ENCODE peak calls at places on chromosomes 16 and 17, in nine cellular contexts. One of them, this sample, is unnamed.
A peak's percentile ranks its signal among the peaks of the same experiment; 100 is the strongest.

GRCh38 chr16:64240586-64240985 is 881.3 kb downstream of the CDH11 start:
- DNase-seq in AG10803: peak; percentile 62
- DNase-seq in GM19239: no peak
- DNase-seq in iPS-NIHi11: no peak
- DNase-seq in RWPE1: no peak
- DNase-seq in NCI-H524: no peak
- DNase-seq in cortex of kidney: no peak
- DNase-seq in stimulated activated CD4-positive, alpha-beta T cell treated with anti-CD3 and anti-CD28 coated beads, Interleukin-1b, Interleukin-23, amount 100 ng/mL, for 4 hours: no peak
- DNase-seq in progenitor cell of endocrine pancreas: no peak
- DNase-seq in this sample: no peak

GRCh38 chr17:9472541-9472940 is 103.1 kb downstream of the STX8 start:
- DNase-seq in AG10803: peak; percentile 39
- DNase-seq in GM19239: no peak
- DNase-seq in iPS-NIHi11: no peak
- DNase-seq in RWPE1: no peak
- DNase-seq in NCI-H524: no peak
- DNase-seq in cortex of kidney: no peak
- DNase-seq in stimulated activated CD4-positive, alpha-beta T cell treated with anti-CD3 and anti-CD28 coated beads, Interleukin-1b, Interleukin-23, amount 100 ng/mL, for 4 hours: no peak
- DNase-seq in progenitor cell of endocrine pancreas: no peak
- DNase-seq in this sample: no peak

GRCh38 chr16:72015124-72015523 is 6.6 kb downstream of the DHODH start:
- DNase-seq in AG10803: no peak
- DNase-seq in GM19239: no peak
- DNase-seq in iPS-NIHi11: no peak
- DNase-seq in RWPE1: no peak
- DNase-seq in NCI-H524: no peak
- DNase-seq in cortex of kidney: no peak
- DNase-seq in stimulated activated CD4-positive, alpha-beta T cell treated with anti-CD3 and anti-CD28 coated beads, Interleukin-1b, Interleukin-23, amount 100 ng/mL, for 4 hours: no peak
- DNase-seq in progenitor cell of endocrine pancreas: no peak
- DNase-seq in this sample: no peak

GRCh38 chr16:77677129-77677528 is 45.2 kb upstream of the NUDT7 start:
- DNase-seq in AG10803: peak; percentile 48
- DNase-seq in GM19239: no peak
- DNase-seq in iPS-NIHi11: no peak
- DNase-seq in RWPE1: peak; percentile 13
- DNase-seq in NCI-H524: no peak
- DNase-seq in cortex of kidney: no peak
- DNase-seq in stimulated activated CD4-positive, alpha-beta T cell treated with anti-CD3 and anti-CD28 coated beads, Interleukin-1b, Interleukin-23, amount 100 ng/mL, for 4 hours: no peak
- DNase-seq in progenitor cell of endocrine pancreas: no peak
- DNase-seq in this sample: no peak

GRCh38 chr17:76241205-76241539 is 879 bp upstream of the RNF157 start:
- DNase-seq in AG10803: no peak
- DNase-seq in GM19239: no peak
- DNase-seq in iPS-NIHi11: no peak
- DNase-seq in RWPE1: no peak
- DNase-seq in NCI-H524: no peak
- DNase-seq in cortex of kidney: no peak
- DNase-seq in stimulated activated CD4-positive, alpha-beta T cell treated with anti-CD3 and anti-CD28 coated beads, Interleukin-1b, Interleukin-23, amount 100 ng/mL, for 4 hours: no peak
- DNase-seq in progenitor cell of endocrine pancreas: no peak
- DNase-seq in this sample: no peak

GRCh38 chr17:68437979-68438877 is 19.1 kb downstream of the WIPI1 start:
- DNase-seq in AG10803: no peak
- DNase-seq in GM19239: peak; percentile 47
- DNase-seq in iPS-NIHi11: no peak
- DNase-seq in RWPE1: no peak
- DNase-seq in NCI-H524: no peak
- DNase-seq in cortex of kidney: no peak
- DNase-seq in stimulated activated CD4-positive, alpha-beta T cell treated with anti-CD3 and anti-CD28 coated beads, Interleukin-1b, Interleukin-23, amount 100 ng/mL, for 4 hours: no peak
- DNase-seq in progenitor cell of endocrine pancreas: no peak
- DNase-seq in this sample: no peak

GRCh38 chr17:67990909-67991308 is 5.4 kb downstream of the C17orf58 start:
- DNase-seq in AG10803: no peak
- DNase-seq in GM19239: no peak
- DNase-seq in iPS-NIHi11: no peak
- DNase-seq in RWPE1: no peak
- DNase-seq in NCI-H524: no peak
- DNase-seq in cortex of kidney: no peak
- DNase-seq in stimulated activated CD4-positive, alpha-beta T cell treated with anti-CD3 and anti-CD28 coated beads, Interleukin-1b, Interleukin-23, amount 100 ng/mL, for 4 hours: no peak
- DNase-seq in progenitor cell of endocrine pancreas: no peak
- DNase-seq in this sample: no peak

GRCh38 chr17:45951941-45952340 is 47.1 kb upstream of the STH start:
- DNase-seq in AG10803: no peak
- DNase-seq in GM19239: no peak
- DNase-seq in iPS-NIHi11: no peak
- DNase-seq in RWPE1: no peak
- DNase-seq in NCI-H524: no peak
- DNase-seq in cortex of kidney: no peak
- DNase-seq in stimulated activated CD4-positive, alpha-beta T cell treated with anti-CD3 and anti-CD28 coated beads, Interleukin-1b, Interleukin-23, amount 100 ng/mL, for 4 hours: no peak
- DNase-seq in progenitor cell of endocrine pancreas: no peak
- DNase-seq in this sample: no peak

GRCh38 chr17:42521036-42521435 is 15.0 kb upstream of the NAGLU start:
- DNase-seq in AG10803: peak; percentile 21
- DNase-seq in GM19239: no peak
- DNase-seq in iPS-NIHi11: no peak
- DNase-seq in RWPE1: no peak
- DNase-seq in NCI-H524: no peak
- DNase-seq in cortex of kidney: no peak
- DNase-seq in stimulated activated CD4-positive, alpha-beta T cell treated with anti-CD3 and anti-CD28 coated beads, Interleukin-1b, Interleukin-23, amount 100 ng/mL, for 4 hours: no peak
- DNase-seq in progenitor cell of endocrine pancreas: no peak
- DNase-seq in this sample: no peak